ENCODE peak calls at places on chromosome 1, in nine cellular contexts. One of them, this sample, is unnamed.

GRCh38 chr1:218524526-218524925 is 179.4 kb downstream of the TGFB2 start:
- DNase-seq in occipital lobe: no peak
- DNase-seq in stimulated activated CD8-positive, alpha-beta memory T cell treated with anti-CD3 and anti-CD28 coated beads, Interleukin-4, amount 100 ng/mL, for 48 hours: no peak
- DNase-seq in nucleus accumbens: no peak
- DNase-seq in activated T-cell treated with anti-CD3 and anti-CD28 coated beads for 1 hour: no peak
- DNase-seq in HFFc6: no peak
- DNase-seq in aorta: no peak
- DNase-seq in Right ventricle myocardium superior: no peak
- DNase-seq in Caki2: no peak
- DNase-seq in this sample: no peak

GRCh38 chr1:110318046-110318445 is 21.1 kb upstream of the RBM15 start:
- DNase-seq in occipital lobe: no peak
- DNase-seq in stimulated activated CD8-positive, alpha-beta memory T cell treated with anti-CD3 and anti-CD28 coated beads, Interleukin-4, amount 100 ng/mL, for 48 hours: no peak
- DNase-seq in nucleus accumbens: no peak
- DNase-seq in activated T-cell treated with anti-CD3 and anti-CD28 coated beads for 1 hour: no peak
- DNase-seq in HFFc6: no peak
- DNase-seq in aorta: no peak
- DNase-seq in Right ventricle myocardium superior: no peak
- DNase-seq in Caki2: no peak
- DNase-seq in this sample: no peak

GRCh38 chr1:11027316-11027715 is 14.9 kb downstream of the TARDBP start:
- DNase-seq in occipital lobe: no peak
- DNase-seq in stimulated activated CD8-positive, alpha-beta memory T cell treated with anti-CD3 and anti-CD28 coated beads, Interleukin-4, amount 100 ng/mL, for 48 hours: no peak
- DNase-seq in nucleus accumbens: no peak
- DNase-seq in activated T-cell treated with anti-CD3 and anti-CD28 coated beads for 1 hour: no peak
- DNase-seq in HFFc6: no peak
- DNase-seq in aorta: no peak
- DNase-seq in Right ventricle myocardium superior: no peak
- DNase-seq in Caki2: no peak
- DNase-seq in this sample: no peak

GRCh38 chr1:23478896-23479790 is 4.8 kb downstream of the ASAP3 start:
- DNase-seq in occipital lobe: peak
- DNase-seq in stimulated activated CD8-positive, alpha-beta memory T cell treated with anti-CD3 and anti-CD28 coated beads, Interleukin-4, amount 100 ng/mL, for 48 hours: no peak
- DNase-seq in nucleus accumbens: peak
- DNase-seq in activated T-cell treated with anti-CD3 and anti-CD28 coated beads for 1 hour: no peak
- DNase-seq in HFFc6: no peak
- DNase-seq in aorta: peak
- DNase-seq in Right ventricle myocardium superior: peak
- DNase-seq in Caki2: peak
- DNase-seq in this sample: no peak

GRCh38 chr1:27968692-27969091 is 8.9 kb downstream of the XKR8 start:
- DNase-seq in occipital lobe: no peak
- DNase-seq in stimulated activated CD8-positive, alpha-beta memory T cell treated with anti-CD3 and anti-CD28 coated beads, Interleukin-4, amount 100 ng/mL, for 48 hours: peak
- DNase-seq in nucleus accumbens: no peak
- DNase-seq in activated T-cell treated with anti-CD3 and anti-CD28 coated beads for 1 hour: no peak
- DNase-seq in HFFc6: peak
- DNase-seq in aorta: no peak
- DNase-seq in Right ventricle myocardium superior: no peak
- DNase-seq in Caki2: peak
- DNase-seq in this sample: peak

GRCh38 chr1:39926343-39926769 is 24.6 kb upstream of the MYCL start:
- DNase-seq in occipital lobe: no peak
- DNase-seq in stimulated activated CD8-positive, alpha-beta memory T cell treated with anti-CD3 and anti-CD28 coated beads, Interleukin-4, amount 100 ng/mL, for 48 hours: no peak
- DNase-seq in nucleus accumbens: no peak
- DNase-seq in activated T-cell treated with anti-CD3 and anti-CD28 coated beads for 1 hour: no peak
- DNase-seq in HFFc6: no peak
- DNase-seq in aorta: no peak
- DNase-seq in Right ventricle myocardium superior: no peak
- DNase-seq in Caki2: peak
- DNase-seq in this sample: no peak

GRCh38 chr1:244012232-244012631 is 38.9 kb upstream of the ZBTB18 start:
- DNase-seq in occipital lobe: no peak
- DNase-seq in stimulated activated CD8-positive, alpha-beta memory T cell treated with anti-CD3 and anti-CD28 coated beads, Interleukin-4, amount 100 ng/mL, for 48 hours: no peak
- DNase-seq in nucleus accumbens: no peak
- DNase-seq in activated T-cell treated with anti-CD3 and anti-CD28 coated beads for 1 hour: no peak
- DNase-seq in HFFc6: peak
- DNase-seq in aorta: no peak
- DNase-seq in Right ventricle myocardium superior: no peak
- DNase-seq in Caki2: peak
- DNase-seq in this sample: peak

GRCh38 chr1:156591432-156592157 is at the start of gene NAXE:
- DNase-seq in occipital lobe: peak
- DNase-seq in stimulated activated CD8-positive, alpha-beta memory T cell treated with anti-CD3 and anti-CD28 coated beads, Interleukin-4, amount 100 ng/mL, for 48 hours: peak
- DNase-seq in nucleus accumbens: peak
- DNase-seq in activated T-cell treated with anti-CD3 and anti-CD28 coated beads for 1 hour: peak
- DNase-seq in HFFc6: peak
- DNase-seq in aorta: peak
- DNase-seq in Right ventricle myocardium superior: peak
- DNase-seq in Caki2: peak
- DNase-seq in this sample: peak

GRCh38 chr1:145985502-145986439 is 10.6 kb downstream of the TXNIP start:
- DNase-seq in occipital lobe: no peak
- DNase-seq in stimulated activated CD8-positive, alpha-beta memory T cell treated with anti-CD3 and anti-CD28 coated beads, Interleukin-4, amount 100 ng/mL, for 48 hours: no peak
- DNase-seq in nucleus accumbens: no peak
- DNase-seq in activated T-cell treated with anti-CD3 and anti-CD28 coated beads for 1 hour: no peak
- DNase-seq in HFFc6: peak
- DNase-seq in aorta: no peak
- DNase-seq in Right ventricle myocardium superior: peak
- DNase-seq in Caki2: peak
- DNase-seq in this sample: no peak

This sample was measured in ACHN.